ENCODE peak calls at places on chromosome 19, in ten cellular contexts. K is BJ; L is CD8-positive, alpha-beta T cell; T is right atrium auricular region; I is ovary; P is upper lobe of right lung; X is Caco-2; Y is fibroblast of mammary gland; G is dorsolateral prefrontal cortex; A is HFF-Myc. O is an unnamed sample.

GRCh38 chr19:3176715-3177501 is 1.7 kb upstream of the S1PR4 start:
- DNase-seq in K (peak), L (peak), T (no peak), I (no peak), P (peak), X (no peak), Y (peak), G (no peak), A (no peak), O (no peak)

GRCh38 chr19:41175825-41176734 is 16.9 kb upstream of the CYP2S1 start:
- DNase-seq in K (peak), L (peak), T (no peak), I (peak), P (peak), X (peak), Y (peak), G (no peak), A (peak), O (peak)

GRCh38 chr19:662207-662961 is 630 bp downstream of the RNF126 start:
- DNase-seq in K (no peak), L (peak), T (no peak), I (no peak), P (peak), X (no peak), Y (peak), G (no peak), A (no peak), O (no peak)

GRCh38 chr19:6417713-6418561 is 6.7 kb downstream of the KHSRP start:
- DNase-seq in K (no peak), L (no peak), T (no peak), I (no peak), P (no peak), X (no peak), Y (peak), G (peak), A (no peak), O (no peak)

GRCh38 chr19:4369109-4369887 is 25.9 kb downstream of the MPND start:
- DNase-seq in K (no peak), L (peak), T (no peak), I (no peak), P (peak), X (no peak), Y (peak), G (no peak), A (no peak), O (no peak)

GRCh38 chr19:39745645-39746044 is 7.8 kb upstream of the CLC start:
- DNase-seq in K (no peak), L (no peak), T (no peak), I (no peak), P (no peak), X (no peak), Y (no peak), G (no peak), A (no peak), O (no peak)

GRCh38 chr19:5403968-5404640 is 51.1 kb upstream of the ZNRF4 start:
- DNase-seq in K (peak), L (peak), T (no peak), I (peak), P (peak), X (peak), Y (peak), G (peak), A (peak), O (peak)

GRCh38 chr19:38742296-38742695 is 2.0 kb downstream of the CAPN12 start:
- DNase-seq in K (no peak), L (no peak), T (no peak), I (no peak), P (no peak), X (peak), Y (no peak), G (no peak), A (no peak), O (no peak)

GRCh38 chr19:3188627-3189596 is 3.2 kb downstream of the NCLN start:
- DNase-seq in K (no peak), L (no peak), T (no peak), I (no peak), P (peak), X (no peak), Y (no peak), G (no peak), A (no peak), O (no peak)

GRCh38 chr19:19459707-19460251 is 54.3 kb downstream of the GATAD2A start:
- DNase-seq in K (peak), L (peak), T (peak), I (no peak), P (no peak), X (no peak), Y (peak), G (no peak), A (no peak), O (no peak)

GRCh38 chr19:604355-604754 is 14.7 kb downstream of the HCN2 start:
- DNase-seq in K (no peak), L (no peak), T (no peak), I (no peak), P (no peak), X (peak), Y (no peak), G (no peak), A (no peak), O (no peak)

GRCh38 chr19:41776700-41777099 is 19.7 kb upstream of the CEACAM3 start:
- DNase-seq in K (no peak), L (no peak), T (no peak), I (no peak), P (no peak), X (no peak), Y (no peak), G (no peak), A (no peak), O (no peak)

GRCh38 chr19:23547816-23548430 is 139.1 kb downstream of the ZNF675 start:
- DNase-seq in K (no peak), L (no peak), T (no peak), I (no peak), P (no peak), X (no peak), Y (no peak), G (no peak), A (no peak), O (no peak)

GRCh38 chr19:2808129-2808941 is 11.3 kb upstream of the ZNF554 start:
- DNase-seq in K (no peak), L (no peak), T (no peak), I (no peak), P (no peak), X (no peak), Y (no peak), G (no peak), A (no peak), O (no peak)

GRCh38 chr19:8678244-8678807 is 20.3 kb downstream of the ACTL9 start:
- DNase-seq in K (no peak), L (no peak), T (no peak), I (no peak), P (no peak), X (no peak), Y (no peak), G (no peak), A (no peak), O (no peak)

GRCh38 chr19:3210347-3211017 is 14.0 kb upstream of the CELF5 start:
- DNase-seq in K (no peak), L (peak), T (no peak), I (no peak), P (peak), X (no peak), Y (peak), G (peak), A (peak), O (no peak)

GRCh38 chr19:5006821-5007220 is 37.9 kb downstream of the KDM4B start:
- DNase-seq in K (no peak), L (no peak), T (no peak), I (no peak), P (no peak), X (no peak), Y (no peak), G (no peak), A (no peak), O (no peak)

GRCh38 chr19:23481043-23481442 is 85.8 kb upstream of the ZNF91 start:
- DNase-seq in K (no peak), L (no peak), T (no peak), I (no peak), P (no peak), X (no peak), Y (no peak), G (no peak), A (no peak), O (no peak)

GRCh38 chr19:58218899-58219298 is 9.8 kb upstream of the ZNF544 start:
- DNase-seq in K (no peak), L (peak), T (no peak), I (no peak), P (no peak), X (no peak), Y (peak), G (no peak), A (no peak), O (no peak)

GRCh38 chr19:54364775-54365257 is at the start of gene LAIR1:
- DNase-seq in K (no peak), L (peak), T (no peak), I (no peak), P (peak), X (no peak), Y (no peak), G (no peak), A (no peak), O (no peak)

GRCh38 chr19:42764836-42765235 is 642 bp downstream of the PSG8 start:
- DNase-seq in K (no peak), L (no peak), T (no peak), I (no peak), P (no peak), X (no peak), Y (no peak), G (no peak), A (no peak), O (no peak)

GRCh38 chr19:40604647-40605200 is 3.6 kb downstream of the LTBP4 start:
- DNase-seq in K (no peak), L (no peak), T (no peak), I (peak), P (no peak), X (peak), Y (no peak), G (no peak), A (no peak), O (no peak)

GRCh38 chr19:1042689-1043511 is 3.0 kb downstream of the ABCA7 start:
- DNase-seq in K (no peak), L (no peak), T (no peak), I (no peak), P (no peak), X (no peak), Y (no peak), G (no peak), A (no peak), O (no peak)

GRCh38 chr19:55497777-55498176 is 9.5 kb downstream of the SSC5D start:
- DNase-seq in K (no peak), L (no peak), T (no peak), I (no peak), P (no peak), X (no peak), Y (no peak), G (no peak), A (no peak), O (no peak)

GRCh38 chr19:14408641-14409120 is 10.5 kb downstream of the DDX39A start:
- DNase-seq in K (no peak), L (no peak), T (no peak), I (no peak), P (no peak), X (no peak), Y (peak), G (no peak), A (no peak), O (no peak)

GRCh38 chr19:737591-738093 is 13.3 kb upstream of the MISP start:
- DNase-seq in K (no peak), L (peak), T (no peak), I (peak), P (no peak), X (peak), Y (peak), G (peak), A (no peak), O (no peak)

GRCh38 chr19:39768811-39769210 is 9.8 kb upstream of the LEUTX start:
- DNase-seq in K (no peak), L (no peak), T (no peak), I (no peak), P (no peak), X (no peak), Y (no peak), G (no peak), A (no peak), O (no peak)

GRCh38 chr19:13017306-13018036 is 22.2 kb downstream of the NFIX start:
- DNase-seq in K (no peak), L (no peak), T (no peak), I (no peak), P (no peak), X (no peak), Y (no peak), G (no peak), A (no peak), O (no peak)

GRCh38 chr19:20664917-20665781 is 3.8 kb upstream of the ZNF626 start:
- DNase-seq in K (no peak), L (no peak), T (no peak), I (peak), P (peak), X (no peak), Y (peak), G (peak), A (no peak), O (no peak)

GRCh38 chr19:13102666-13103584 is at the start of gene LYL1:
- DNase-seq in K (no peak), L (peak), T (peak), I (peak), P (peak), X (peak), Y (no peak), G (no peak), A (no peak), O (no peak)

GRCh38 chr19:43570174-43570791 is 5.0 kb downstream of the XRCC1 start:
- DNase-seq in K (no peak), L (no peak), T (no peak), I (no peak), P (no peak), X (no peak), Y (no peak), G (no peak), A (no peak), O (no peak)

GRCh38 chr19:55484571-55485438 is at the start of gene NAT14:
- DNase-seq in K (no peak), L (peak), T (no peak), I (peak), P (peak), X (peak), Y (no peak), G (peak), A (no peak), O (no peak)

GRCh38 chr19:13353625-13354024 is 152.7 kb downstream of the CACNA1A start:
- DNase-seq in K (no peak), L (no peak), T (no peak), I (no peak), P (no peak), X (no peak), Y (no peak), G (no peak), A (no peak), O (no peak)

GRCh38 chr19:39498262-39499081 is at the start of gene DLL3:
- DNase-seq in K (no peak), L (no peak), T (no peak), I (no peak), P (no peak), X (no peak), Y (peak), G (no peak), A (no peak), O (no peak)

GRCh38 chr19:24033962-24034342 is 53.0 kb upstream of the ZNF254 start:
- DNase-seq in K (peak), L (peak), T (peak), I (peak), P (peak), X (peak), Y (peak), G (peak), A (peak), O (peak)

GRCh38 chr19:43738780-43739211 is 16.0 kb downstream of the SMG9 start:
- DNase-seq in K (no peak), L (no peak), T (no peak), I (no peak), P (no peak), X (no peak), Y (no peak), G (no peak), A (no peak), O (no peak)

GRCh38 chr19:8393871-8394250 is 3.7 kb downstream of the RAB11B start:
- DNase-seq in K (no peak), L (no peak), T (no peak), I (no peak), P (no peak), X (no peak), Y (no peak), G (peak), A (no peak), O (no peak)

GRCh38 chr19:38862321-38863059 is 12.7 kb upstream of the HNRNPL start:
- DNase-seq in K (peak), L (no peak), T (no peak), I (no peak), P (no peak), X (no peak), Y (peak), G (no peak), A (peak), O (no peak)

GRCh38 chr19:50406156-50406820 is 12.4 kb upstream of the SPIB start:
- DNase-seq in K (no peak), L (no peak), T (no peak), I (no peak), P (no peak), X (no peak), Y (no peak), G (no peak), A (no peak), O (no peak)
- H3K4me3 ChIP-seq in K (no peak), L (no peak), T (no peak), I (no peak), P (no peak), X (no peak), Y (no peak), G (no peak), A (no peak), O (no peak)

GRCh38 chr19:29552454-29553280 is 26.9 kb downstream of the VSTM2B start:
- DNase-seq in K (no peak), L (no peak), T (no peak), I (no peak), P (peak), X (no peak), Y (no peak), G (no peak), A (no peak), O (no peak)
- TF ChIP-seq CTCF in K (no peak), L (no peak), T (no peak), I (no peak), P (no peak), X (no peak), Y (no peak), G (no peak), A (no peak), O (no peak)

GRCh38 chr19:17830567-17831418 is 9.5 kb upstream of the INSL3 start:
- DNase-seq in K (no peak), L (peak), T (no peak), I (peak), P (peak), X (peak), Y (peak), G (peak), A (no peak), O (no peak)
- H3K4me3 ChIP-seq in K (peak), L (no peak), T (peak), I (peak), P (no peak), X (no peak), Y (peak), G (peak), A (peak), O (peak)

DNA sequence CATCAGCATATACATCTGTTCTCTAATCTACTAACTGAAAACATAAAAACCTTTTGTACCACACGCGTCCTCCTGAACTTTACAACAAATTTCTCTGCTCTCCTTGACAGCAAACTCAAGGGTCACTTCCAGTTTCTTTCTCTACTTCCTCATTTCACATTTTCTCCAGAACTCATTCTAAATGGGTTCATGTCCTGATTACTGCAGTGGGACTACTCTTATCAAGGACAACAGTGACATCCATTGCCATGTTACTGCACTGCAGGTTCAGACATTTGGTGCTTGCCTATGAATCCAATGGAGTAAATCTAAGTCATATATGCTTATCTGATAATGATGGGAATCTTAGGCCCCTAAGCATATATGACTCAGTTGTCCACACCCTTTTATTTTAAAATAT is 35.3 kb downstream of the FPR3 start:
- DNase-seq in K (no peak), L (no peak), T (no peak), I (no peak), P (no peak), X (no peak), Y (peak), G (no peak), A (no peak), O (no peak)
- TF ChIP-seq CTCF in K (no peak), L (no peak), T (no peak), I (no peak), P (peak), X (no peak), Y (no peak), G (no peak), A (no peak), O (no peak)

GRCh38 chr19:36149673-36150406 is 2.4 kb downstream of the COX7A1 start:
- DNase-seq in K (no peak), L (no peak), T (no peak), I (no peak), P (no peak), X (no peak), Y (no peak), G (no peak), A (no peak), O (no peak)

GRCh38 chr19:36150586-36150985 is 1.7 kb downstream of the COX7A1 start:
- DNase-seq in K (no peak), L (no peak), T (no peak), I (no peak), P (no peak), X (no peak), Y (no peak), G (no peak), A (no peak), O (no peak)

GRCh38 chr19:36152886-36153525 is 759 bp upstream of the COX7A1 start:
- DNase-seq in K (no peak), L (no peak), T (no peak), I (no peak), P (no peak), X (no peak), Y (no peak), G (no peak), A (no peak), O (no peak)

GRCh38 chr19:36152061-36152885 is at the start of gene COX7A1:
- DNase-seq in K (no peak), L (no peak), T (peak), I (peak), P (peak), X (no peak), Y (peak), G (peak), A (no peak), O (no peak)

DNA sequence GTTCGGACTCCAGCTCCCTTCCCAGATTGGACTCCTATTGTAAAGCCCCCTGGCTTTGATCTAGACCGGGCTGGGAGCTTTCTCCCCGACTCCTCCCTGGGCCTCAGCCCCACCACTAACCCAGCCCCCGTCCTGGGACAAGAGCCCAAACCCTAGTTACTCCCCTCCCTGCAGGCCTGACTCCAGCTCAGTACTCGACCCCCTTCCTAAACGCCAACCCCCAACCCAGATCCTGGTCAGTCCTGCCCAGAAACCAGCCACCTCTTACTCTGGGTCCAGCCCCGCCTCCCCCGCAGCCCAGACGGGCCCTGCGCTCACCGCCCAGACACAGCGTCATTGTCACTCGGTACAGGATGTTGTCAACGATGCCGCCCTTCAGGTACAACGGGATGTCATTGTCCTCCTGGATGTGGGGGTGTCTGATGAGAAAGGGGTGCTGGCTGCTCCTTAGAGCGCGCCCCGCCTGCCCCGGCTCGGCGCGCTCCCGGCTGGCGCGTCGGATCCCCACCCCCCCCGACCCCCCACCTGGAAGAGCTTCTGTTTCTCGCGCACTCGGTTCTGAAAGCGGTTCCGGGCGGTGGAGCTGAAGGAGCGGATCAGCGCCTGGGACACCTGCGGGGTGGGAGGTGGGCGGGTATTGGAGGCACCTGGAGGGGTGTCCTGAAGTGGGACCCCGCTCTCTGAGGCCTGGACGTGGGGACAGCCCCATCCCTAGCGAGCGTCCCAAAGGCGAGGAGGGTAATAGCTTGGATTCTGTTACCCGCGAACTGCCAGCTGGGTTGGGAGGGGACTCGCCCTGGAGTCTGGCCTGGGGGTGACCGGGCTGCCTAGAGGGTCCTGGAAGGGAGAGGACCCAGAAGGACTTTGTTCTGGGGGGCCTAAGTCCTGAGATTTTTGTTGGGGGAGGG is 849 bp downstream of the COX7A1 start:
- DNase-seq in K (no peak), L (no peak), T (peak), I (peak), P (no peak), X (no peak), Y (no peak), G (peak), A (no peak), O (no peak)
- H3K4me3 ChIP-seq in K (peak), L (no peak), T (peak), I (peak), P (peak), X (no peak), Y (peak), G (peak), A (peak), O (no peak)

O was measured in astrocyte of the cerebellum.